ENCODE peak calls at places on chromosomes 16 and 17, in eight cellular contexts. E is A549; L is NCI-H774; G is dorsolateral prefrontal cortex; R is stimulated activated CD8-positive, alpha-beta memory T cell treated with anti-CD3 and anti-CD28 coated beads, Interleukin-15, amount 100 ng/mL, for 4 hours; A is EL; N is fibroblast of the conjunctiva; S is GM04504. B is an unnamed sample.

GRCh38 chr16:82857693-82858337 is 231.0 kb downstream of the CDH13 start:
- DNase-seq in E (no peak), L (no peak), G (no peak), R (no peak), A (no peak), N (no peak), S (no peak), B (no peak)

GRCh38 chr17:45296003-45296832 is 20.6 kb downstream of the MAP3K14 start:
- DNase-seq in E (no peak), L (no peak), G (no peak), R (no peak), A (peak), N (no peak), S (no peak), B (peak)

GRCh38 chr17:49106366-49107210 is 26.0 kb upstream of the B4GALNT2 start:
- DNase-seq in E (peak), L (no peak), G (no peak), R (no peak), A (peak), N (no peak), S (no peak), B (no peak)

GRCh38 chr16:53629607-53630312 is 73.9 kb downstream of the RPGRIP1L start:
- DNase-seq in E (no peak), L (no peak), G (no peak), R (no peak), A (no peak), N (no peak), S (no peak), B (no peak)

GRCh38 chr17:53570731-53571130 is 252.0 kb upstream of the KIF2B start:
- DNase-seq in E (no peak), L (no peak), G (no peak), R (no peak), A (peak), N (no peak), S (no peak), B (no peak)

GRCh38 chr17:80948961-80949450 is 42.6 kb upstream of the CHMP6 start:
- DNase-seq in E (no peak), L (no peak), G (peak), R (no peak), A (no peak), N (no peak), S (no peak), B (peak)

GRCh38 chr17:1787301-1787902 is 25.5 kb downstream of the SERPINF1 start:
- DNase-seq in E (peak), L (no peak), G (no peak), R (no peak), A (peak), N (peak), S (peak), B (no peak)

GRCh38 chr17:31588034-31588433 is 196.6 kb downstream of the RAB11FIP4 start:
- DNase-seq in E (no peak), L (no peak), G (no peak), R (no peak), A (no peak), N (no peak), S (no peak), B (no peak)

GRCh38 chr17:17979778-17980177 is 7.1 kb downstream of the DRC3 start:
- DNase-seq in E (no peak), L (no peak), G (no peak), R (no peak), A (no peak), N (no peak), S (no peak), B (no peak)

GRCh38 chr17:2990396-2990795 is 73.0 kb downstream of the OR1D5 start:
- DNase-seq in E (no peak), L (no peak), G (no peak), R (no peak), A (no peak), N (no peak), S (no peak), B (peak)

GRCh38 chr17:40309031-40309937 is at the start of gene RARA:
- DNase-seq in E (peak), L (no peak), G (peak), R (no peak), A (no peak), N (no peak), S (no peak), B (no peak)

GRCh38 chr17:81869221-81870154 is 1.6 kb downstream of the ARHGDIA start:
- DNase-seq in E (peak), L (no peak), G (no peak), R (no peak), A (peak), N (no peak), S (no peak), B (no peak)

GRCh38 chr17:58822148-58823050 is 66.7 kb downstream of the PPM1E start:
- DNase-seq in E (no peak), L (peak), G (no peak), R (no peak), A (no peak), N (no peak), S (no peak), B (no peak)

GRCh38 chr16:49750341-49751011 is 105.4 kb downstream of the ZNF423 start:
- DNase-seq in E (no peak), L (no peak), G (no peak), R (no peak), A (no peak), N (no peak), S (no peak), B (no peak)

GRCh38 chr17:75575197-75575596 is 12.4 kb upstream of the MYO15B start:
- DNase-seq in E (no peak), L (no peak), G (no peak), R (no peak), A (no peak), N (no peak), S (no peak), B (no peak)

GRCh38 chr17:21214777-21215541 is 998 bp upstream of the TMEM11 start:
- DNase-seq in E (no peak), L (no peak), G (no peak), R (no peak), A (no peak), N (no peak), S (no peak), B (no peak)

GRCh38 chr17:78748048-78748729 is 33.9 kb downstream of the CYTH1 start:
- DNase-seq in E (no peak), L (no peak), G (no peak), R (no peak), A (no peak), N (no peak), S (no peak), B (no peak)

GRCh38 chr16:81786868-81787267 is 7.8 kb downstream of the PLCG2 start:
- DNase-seq in E (no peak), L (no peak), G (no peak), R (no peak), A (no peak), N (no peak), S (no peak), B (no peak)

GRCh38 chr17:71764507-71764906 is 356.3 kb upstream of the SOX9 start:
- DNase-seq in E (peak), L (no peak), G (no peak), R (no peak), A (peak), N (no peak), S (no peak), B (no peak)

GRCh38 chr17:79444226-79444625 is 166.6 kb downstream of the RBFOX3 start:
- DNase-seq in E (no peak), L (no peak), G (no peak), R (no peak), A (no peak), N (no peak), S (no peak), B (no peak)

GRCh38 chr16:53893731-53894435 is 189.9 kb downstream of the FTO start:
- DNase-seq in E (peak), L (no peak), G (no peak), R (no peak), A (peak), N (peak), S (peak), B (no peak)

GRCh38 chr17:29124135-29124930 is 55.9 kb downstream of the MYO18A start:
- DNase-seq in E (peak), L (peak), G (no peak), R (no peak), A (peak), N (peak), S (peak), B (no peak)

GRCh38 chr17:63601439-63602371 is 1.0 kb downstream of the TACO1 start:
- DNase-seq in E (peak), L (no peak), G (no peak), R (no peak), A (peak), N (no peak), S (no peak), B (no peak)

GRCh38 chr17:66707051-66707450 is 127.9 kb upstream of the CACNG5 start:
- DNase-seq in E (no peak), L (no peak), G (no peak), R (no peak), A (no peak), N (no peak), S (no peak), B (no peak)

GRCh38 chr17:53627511-53627910 is 195.2 kb upstream of the KIF2B start:
- DNase-seq in E (peak), L (no peak), G (no peak), R (no peak), A (peak), N (peak), S (peak), B (no peak)

GRCh38 chr17:58060596-58061191 is 22.5 kb upstream of the DYNLL2 start:
- DNase-seq in E (no peak), L (no peak), G (peak), R (no peak), A (peak), N (no peak), S (no peak), B (no peak)

GRCh38 chr17:6636616-6637457 is 3.7 kb downstream of the KIAA0753 start:
- DNase-seq in E (no peak), L (no peak), G (no peak), R (no peak), A (no peak), N (no peak), S (no peak), B (no peak)

GRCh38 chr17:70378005-70378404 is 208.7 kb downstream of the KCNJ2 start:
- DNase-seq in E (no peak), L (no peak), G (no peak), R (no peak), A (no peak), N (no peak), S (no peak), B (no peak)

GRCh38 chr16:63447121-63447520 is 1410.9 kb upstream of the CDH8 start:
- DNase-seq in E (no peak), L (no peak), G (no peak), R (no peak), A (no peak), N (no peak), S (no peak), B (no peak)

GRCh38 chr17:12620200-12620720 is 45.4 kb upstream of the MYOCD start:
- DNase-seq in E (peak), L (no peak), G (no peak), R (no peak), A (peak), N (peak), S (no peak), B (no peak)

GRCh38 chr16:30395992-30396560 is 856 bp downstream of the ZNF48 start:
- DNase-seq in E (no peak), L (no peak), G (no peak), R (no peak), A (peak), N (no peak), S (no peak), B (no peak)

GRCh38 chr16:85793662-85794298 is 5.6 kb downstream of the EMC8 start:
- DNase-seq in E (no peak), L (no peak), G (no peak), R (no peak), A (no peak), N (no peak), S (no peak), B (no peak)